ENCODE peak calls at places on chromosome 1, in ten cellular contexts. N, F, V, Z, R, A, H, K, T and M are unnamed samples.

GRCh38 chr1:158407092-158407491 is 7.8 kb upstream of the OR10T2 start:
- DNase-seq in N (no peak), F (no peak), V (no peak), Z (no peak), R (no peak), A (no peak), H (no peak), K (no peak), T (no peak), M (no peak)

GRCh38 chr1:29457496-29458368 is 221.4 kb downstream of the PTPRU start:
- DNase-seq in N (no peak), F (no peak), V (no peak), Z (peak), R (no peak), A (no peak), H (no peak), K (no peak), T (no peak), M (no peak)

GRCh38 chr1:155004352-155005075 is 1.9 kb downstream of the ZBTB7B start:
- DNase-seq in N (no peak), F (no peak), V (no peak), Z (no peak), R (peak), A (no peak), H (no peak), K (no peak), T (no peak), M (no peak)

GRCh38 chr1:156102634-156103511 is 11.6 kb upstream of the LMNA start:
- DNase-seq in N (no peak), F (no peak), V (no peak), Z (no peak), R (no peak), A (no peak), H (no peak), K (peak), T (no peak), M (peak)

GRCh38 chr1:204503122-204503912 is 8.7 kb upstream of the PIK3C2B start:
- DNase-seq in N (no peak), F (no peak), V (peak), Z (no peak), R (no peak), A (peak), H (no peak), K (peak), T (no peak), M (no peak)

GRCh38 chr1:87976316-87976715 is 647.6 kb downstream of the LMO4 start:
- DNase-seq in N (no peak), F (no peak), V (no peak), Z (no peak), R (no peak), A (no peak), H (no peak), K (no peak), T (no peak), M (no peak)

GRCh38 chr1:34590211-34590623 is 164.6 kb upstream of the GJB5 start:
- DNase-seq in N (no peak), F (no peak), V (no peak), Z (no peak), R (no peak), A (peak), H (no peak), K (no peak), T (no peak), M (no peak)

GRCh38 chr1:181798191-181798926 is 263.2 kb downstream of the ZNF648 start:
- DNase-seq in N (no peak), F (no peak), V (no peak), Z (no peak), R (no peak), A (no peak), H (no peak), K (no peak), T (no peak), M (no peak)

GRCh38 chr1:29122662-29122986 is 1.1 kb downstream of the TMEM200B start:
- DNase-seq in N (peak), F (no peak), V (no peak), Z (no peak), R (peak), A (peak), H (no peak), K (peak), T (peak), M (no peak)

GRCh38 chr1:1021010-1021845 is 1.3 kb downstream of the AGRN start:
- DNase-seq in N (peak), F (no peak), V (no peak), Z (no peak), R (peak), A (peak), H (no peak), K (peak), T (no peak), M (peak)

GRCh38 chr1:192802406-192802805 is 6.4 kb upstream of the RGS2 start:
- DNase-seq in N (no peak), F (no peak), V (no peak), Z (no peak), R (no peak), A (no peak), H (no peak), K (no peak), T (no peak), M (no peak)

GRCh38 chr1:227316941-227317540 is 1.3 kb downstream of the CDC42BPA start:
- DNase-seq in N (no peak), F (no peak), V (no peak), Z (no peak), R (no peak), A (no peak), H (no peak), K (peak), T (no peak), M (no peak)

GRCh38 chr1:58931761-58932160 is 147.9 kb upstream of the JUN start:
- DNase-seq in N (no peak), F (no peak), V (no peak), Z (no peak), R (no peak), A (no peak), H (peak), K (no peak), T (no peak), M (no peak)

GRCh38 chr1:183993132-183993531 is 44.4 kb downstream of the COLGALT2 start:
- DNase-seq in N (no peak), F (no peak), V (no peak), Z (no peak), R (no peak), A (no peak), H (no peak), K (no peak), T (no peak), M (no peak)

GRCh38 chr1:55692721-55693120 is 477.6 kb upstream of the USP24 start:
- DNase-seq in N (no peak), F (no peak), V (no peak), Z (no peak), R (no peak), A (no peak), H (no peak), K (no peak), T (no peak), M (no peak)

GRCh38 chr1:55695553-55695952 is 480.4 kb upstream of the USP24 start:
- DNase-seq in N (no peak), F (no peak), V (no peak), Z (no peak), R (no peak), A (no peak), H (no peak), K (no peak), T (no peak), M (no peak)

GRCh38 chr1:55695151-55695550 is 480.0 kb upstream of the USP24 start:
- DNase-seq in N (no peak), F (no peak), V (no peak), Z (no peak), R (no peak), A (no peak), H (no peak), K (no peak), T (no peak), M (no peak)

GRCh38 chr1:55696181-55696580 is 481.0 kb upstream of the USP24 start:
- DNase-seq in N (no peak), F (no peak), V (no peak), Z (no peak), R (no peak), A (no peak), H (no peak), K (no peak), T (peak), M (no peak)

GRCh38 chr1:55694297-55694696 is 479.1 kb upstream of the USP24 start:
- DNase-seq in N (peak), F (no peak), V (peak), Z (no peak), R (no peak), A (no peak), H (no peak), K (peak), T (no peak), M (no peak)
- TF ChIP-seq POLR2AphosphoS5 in N (no peak), F (no peak), V (peak), Z (no peak), R (no peak), A (no peak), H (no peak), K (no peak), T (no peak), M (no peak)

DNA sequence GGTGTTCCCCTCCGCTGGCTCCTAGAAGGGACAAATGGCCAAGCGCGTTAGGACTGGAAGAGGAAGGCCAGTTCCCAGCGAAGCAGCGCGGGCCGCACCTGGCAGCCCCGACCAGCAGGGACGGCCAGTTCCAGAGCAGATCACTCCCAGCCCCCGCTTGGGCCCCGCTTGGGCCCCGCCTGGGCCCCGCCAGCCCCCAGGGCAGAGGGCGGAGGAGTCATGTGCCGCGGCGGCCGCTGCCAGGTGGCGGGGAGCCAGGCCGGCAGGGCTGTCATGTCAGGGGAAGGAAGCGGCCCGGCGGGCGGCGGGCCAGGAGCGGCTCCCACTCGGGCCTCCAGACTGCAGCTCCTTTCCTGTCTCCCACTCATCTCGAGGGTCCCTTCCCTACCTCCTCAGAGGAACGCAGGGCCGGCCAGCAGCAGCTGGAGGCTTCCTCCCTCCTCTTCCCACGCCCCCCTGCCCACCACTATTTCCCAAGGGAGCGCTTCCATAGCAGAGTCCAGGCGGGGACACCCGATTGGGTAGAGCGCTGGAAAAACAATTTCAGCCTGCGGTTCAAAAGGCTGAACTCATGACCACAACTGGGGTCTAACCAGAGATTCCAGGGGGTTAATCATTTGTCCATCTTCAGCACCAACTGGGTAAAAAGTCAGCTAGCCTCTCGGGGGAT is 16.5 kb downstream of the ZNF697 start:
- DNase-seq in N (peak), F (peak), V (peak), Z (peak), R (peak), A (peak), H (peak), K (peak), T (peak), M (peak)
- TF ChIP-seq POLR2AphosphoS5 in N (peak), F (no peak), V (peak), Z (peak), R (peak), A (no peak), H (peak), K (peak), T (no peak), M (peak)

GRCh38 chr1:182888736-182889531 is 49.8 kb downstream of the DHX9 start:
- DNase-seq in N (no peak), F (no peak), V (no peak), Z (no peak), R (no peak), A (peak), H (no peak), K (no peak), T (no peak), M (no peak)

GRCh38 chr1:182886985-182887384 is 47.8 kb downstream of the DHX9 start:
- DNase-seq in N (no peak), F (no peak), V (no peak), Z (no peak), R (no peak), A (no peak), H (no peak), K (no peak), T (no peak), M (no peak)

GRCh38 chr1:182885591-182885990 is 46.4 kb downstream of the DHX9 start:
- DNase-seq in N (no peak), F (no peak), V (no peak), Z (no peak), R (no peak), A (no peak), H (no peak), K (no peak), T (no peak), M (no peak)

GRCh38 chr1:182890927-182891610 is 51.9 kb downstream of the DHX9 start:
- DNase-seq in N (peak), F (no peak), V (no peak), Z (no peak), R (no peak), A (peak), H (no peak), K (no peak), T (no peak), M (no peak)

DNA sequence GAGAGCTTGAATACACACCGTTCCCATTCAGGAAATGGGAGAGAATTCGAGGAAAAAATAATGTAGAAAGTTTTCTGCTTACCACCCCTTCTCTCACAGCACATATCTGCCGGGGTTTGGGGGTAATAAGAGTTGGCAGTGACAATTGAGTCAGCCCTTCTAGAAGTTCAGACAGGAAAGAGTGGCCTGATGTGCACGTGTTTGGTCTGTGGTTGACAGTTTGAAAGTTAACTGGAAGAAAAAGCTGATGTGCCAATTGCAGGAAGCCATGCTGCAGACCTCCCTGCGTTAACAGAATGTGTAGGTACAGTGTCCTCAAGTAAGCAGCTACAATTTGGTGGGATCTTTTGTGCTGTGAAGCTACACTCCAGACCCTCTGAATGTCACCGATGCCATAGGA is 50.9 kb downstream of the DHX9 start:
- DNase-seq in N (no peak), F (no peak), V (no peak), Z (no peak), R (no peak), A (peak), H (no peak), K (no peak), T (no peak), M (no peak)
- TF ChIP-seq POLR2AphosphoS5 in N (no peak), F (peak), V (no peak), Z (no peak), R (no peak), A (no peak), H (no peak), K (no peak), T (no peak), M (no peak)

DNA sequence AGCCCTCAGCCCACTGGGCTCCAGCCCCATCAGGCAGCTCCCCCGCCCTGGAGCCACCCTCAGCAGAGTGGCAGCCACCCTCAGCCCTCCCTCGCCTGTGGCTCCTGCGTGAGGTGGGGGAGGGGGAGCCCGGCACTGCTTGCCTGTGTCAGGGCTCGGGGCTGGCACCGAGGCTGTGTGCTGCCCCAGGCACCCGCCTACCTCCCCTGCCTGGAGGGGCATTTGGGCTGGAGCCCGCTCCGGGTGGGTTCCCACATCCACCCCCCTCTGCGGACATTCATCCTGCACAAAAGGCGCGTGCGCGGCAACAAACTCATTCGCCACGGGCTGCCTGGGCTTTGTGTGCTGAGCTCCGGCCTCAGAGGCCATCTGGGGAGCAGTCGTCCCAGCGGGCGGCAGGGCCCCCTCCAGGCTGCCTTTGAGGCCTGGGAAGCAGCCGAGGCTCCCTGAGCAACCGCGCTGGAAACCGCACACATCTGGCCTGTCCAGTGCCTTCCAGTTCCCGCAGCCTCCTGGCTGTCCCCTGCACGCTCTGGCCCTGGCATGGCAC is 12.6 kb upstream of the TNFRSF14 start:
- DNase-seq in N (peak), F (no peak), V (no peak), Z (no peak), R (peak), A (peak), H (no peak), K (no peak), T (no peak), M (no peak)
- TF ChIP-seq POLR2AphosphoS5 in N (no peak), F (no peak), V (no peak), Z (no peak), R (no peak), A (no peak), H (no peak), K (no peak), T (no peak), M (no peak)

GRCh38 chr1:152188673-152189591 is 29.9 kb upstream of the RPTN start:
- DNase-seq in N (peak), F (peak), V (peak), Z (peak), R (peak), A (peak), H (no peak), K (peak), T (peak), M (peak)

GRCh38 chr1:152191260-152191659 is 32.2 kb upstream of the RPTN start:
- DNase-seq in N (no peak), F (no peak), V (peak), Z (no peak), R (no peak), A (no peak), H (no peak), K (no peak), T (no peak), M (no peak)

GRCh38 chr1:152191711-152192110 is 32.3 kb downstream of the HRNR start:
- DNase-seq in N (no peak), F (no peak), V (peak), Z (no peak), R (no peak), A (no peak), H (no peak), K (no peak), T (no peak), M (no peak)

GRCh38 chr1:152189657-152190442 is 30.8 kb upstream of the RPTN start:
- DNase-seq in N (peak), F (no peak), V (peak), Z (peak), R (peak), A (peak), H (no peak), K (peak), T (peak), M (no peak)

DNA sequence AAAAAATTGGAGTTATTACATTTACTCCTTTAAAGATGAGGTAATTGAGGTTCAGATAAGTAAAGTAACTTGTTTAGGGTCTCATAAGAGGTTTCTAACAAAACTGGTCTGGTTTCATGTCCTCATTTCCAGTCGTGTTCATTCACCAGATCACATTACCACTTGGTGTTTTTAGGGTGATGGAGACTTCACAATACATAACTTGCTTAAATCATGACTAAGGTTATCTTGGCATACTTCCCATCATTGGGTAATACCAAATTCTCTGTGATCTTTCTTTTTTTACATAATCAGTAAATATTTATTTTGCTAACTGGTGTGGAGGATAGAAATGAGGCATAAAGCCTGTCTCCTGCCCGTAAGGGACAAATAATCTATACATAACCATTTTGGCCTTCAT is 31.6 kb upstream of the RPTN start:
- DNase-seq in N (no peak), F (no peak), V (no peak), Z (no peak), R (no peak), A (no peak), H (no peak), K (no peak), T (no peak), M (no peak)
- TF ChIP-seq POLR2AphosphoS5 in N (no peak), F (no peak), V (peak), Z (no peak), R (no peak), A (no peak), H (no peak), K (no peak), T (no peak), M (no peak)

DNA sequence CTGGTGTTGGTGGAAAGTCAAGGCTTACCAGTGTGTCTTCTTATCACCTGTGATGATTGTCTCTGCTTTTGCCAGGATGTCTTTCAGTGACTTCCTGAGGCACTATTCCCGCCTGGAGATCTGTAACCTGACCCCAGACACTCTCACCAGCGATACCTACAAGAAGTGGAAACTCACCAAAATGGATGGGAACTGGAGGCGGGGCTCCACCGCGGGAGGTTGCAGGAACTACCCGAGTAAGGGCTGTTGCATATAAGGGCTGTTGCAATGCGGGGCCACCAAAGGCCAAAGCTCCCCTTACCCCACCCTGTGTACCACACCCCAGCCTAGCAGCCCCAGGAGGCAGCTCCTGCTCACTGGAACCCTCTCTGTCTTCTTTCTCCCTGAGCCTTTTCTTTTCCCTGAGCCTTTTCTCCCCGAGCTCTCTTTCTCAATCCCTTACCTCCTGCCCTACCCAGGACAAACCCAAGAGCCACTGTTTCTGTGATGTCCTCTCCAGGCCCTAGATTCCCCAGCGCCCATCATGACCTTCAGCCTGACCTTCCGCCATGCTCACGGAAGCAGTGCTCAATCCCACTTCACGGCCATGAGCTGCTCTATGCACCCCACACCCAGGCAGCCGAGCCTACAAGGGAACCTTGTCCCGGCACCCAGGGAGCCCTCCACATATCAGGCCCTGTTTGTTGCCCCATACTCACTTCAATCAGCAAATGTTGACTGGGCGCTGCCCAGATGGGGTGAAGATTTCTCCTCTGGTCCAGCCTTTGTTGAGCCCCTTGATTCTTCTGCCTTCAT is 40.6 kb downstream of the CAPN2 start:
- DNase-seq in N (no peak), F (no peak), V (no peak), Z (peak), R (no peak), A (peak), H (no peak), K (no peak), T (no peak), M (no peak)
- TF ChIP-seq POLR2AphosphoS5 in N (no peak), F (no peak), V (no peak), Z (no peak), R (no peak), A (no peak), H (no peak), K (no peak), T (no peak), M (no peak)

GRCh38 chr1:50975436-50975835 is 5.4 kb downstream of the CDKN2C start:
- DNase-seq in N (no peak), F (no peak), V (no peak), Z (no peak), R (no peak), A (no peak), H (no peak), K (no peak), T (no peak), M (no peak)

GRCh38 chr1:50977575-50978143 is 7.6 kb downstream of the CDKN2C start:
- DNase-seq in N (peak), F (peak), V (peak), Z (peak), R (peak), A (peak), H (no peak), K (peak), T (peak), M (peak)

GRCh38 chr1:50974618-50974935 is 4.5 kb downstream of the CDKN2C start:
- DNase-seq in N (no peak), F (no peak), V (no peak), Z (no peak), R (no peak), A (no peak), H (no peak), K (no peak), T (no peak), M (no peak)

GRCh38 chr1:50976890-50977574 is 7.0 kb downstream of the CDKN2C start:
- DNase-seq in N (no peak), F (peak), V (no peak), Z (no peak), R (no peak), A (peak), H (peak), K (peak), T (no peak), M (no peak)

GRCh38 chr1:50976111-50976889 is 6.3 kb downstream of the CDKN2C start:
- DNase-seq in N (no peak), F (no peak), V (no peak), Z (no peak), R (no peak), A (peak), H (no peak), K (no peak), T (no peak), M (no peak)
- TF ChIP-seq POLR2AphosphoS5 in N (no peak), F (no peak), V (no peak), Z (no peak), R (no peak), A (no peak), H (no peak), K (no peak), T (no peak), M (no peak)

GRCh38 chr1:214454619-214455396 is 96.6 kb downstream of the PTPN14 start:
- DNase-seq in N (no peak), F (no peak), V (no peak), Z (no peak), R (no peak), A (no peak), H (no peak), K (peak), T (no peak), M (no peak)
- TF ChIP-seq POLR2AphosphoS5 in N (no peak), F (no peak), V (no peak), Z (no peak), R (no peak), A (no peak), H (no peak), K (peak), T (no peak), M (no peak)